ENCODE peak calls at places on chromosomes 13 and 19, in five cellular contexts. M is immature natural killer cell; K is stimulated activated CD8-positive, alpha-beta memory T cell treated with anti-CD3 and anti-CD28 coated beads, Interleukin-4, amount 100 ng/mL, for 4 hours; B is GM04504; G is K562. O is an unnamed sample.
A peak's percentile ranks its signal among the peaks of the same experiment; 100 is the strongest.

GRCh38 chr19:49567722-49568454 is 12.5 kb downstream of the NOSIP start:
- DNase-seq in G (peak; percentile 36), K (no peak), M (peak; percentile 83), B (no peak), O (no peak)

GRCh38 chr13:77034883-77035282 is 7.9 kb upstream of the FBXL3 start:
- DNase-seq in M (no peak), K (no peak), B (no peak), G (no peak), O (no peak)

GRCh38 chr13:52105841-52106240 is 23.0 kb downstream of the NEK5 start:
- DNase-seq in G (no peak), B (no peak), M (no peak), K (no peak), O (no peak)

GRCh38 chr13:33262997-33263396 is 22.6 kb downstream of the STARD13 start:
- DNase-seq in G (no peak), M (no peak), B (no peak), K (no peak), O (no peak)

GRCh38 chr19:8592231-8593009 is 15.2 kb upstream of the MYO1F start:
- DNase-seq in M (peak; percentile 97), B (no peak), G (peak; percentile 98), K (peak; percentile 84), O (peak; percentile 91)

GRCh38 chr19:17405250-17406038 is at the start of gene BST2:
- DNase-seq in M (peak; percentile 78), K (peak; percentile 27), G (peak; percentile 77), B (no peak), O (peak; percentile 24)

GRCh38 chr19:3765121-3765520 is 2.6 kb downstream of the MRPL54 start:
- DNase-seq in M (no peak), K (no peak), B (no peak), G (no peak), O (no peak)

GRCh38 chr19:47158367-47158791 is 27.7 kb downstream of the SAE1 start:
- DNase-seq in B (no peak), K (no peak), M (no peak), G (no peak), O (no peak)

GRCh38 chr19:40055832-40056504 is at the start of gene ZNF780B:
- DNase-seq in K (peak; percentile 47), B (peak; percentile 15), G (peak; percentile 43), M (peak; percentile 66), O (peak; percentile 61)

GRCh38 chr13:20053891-20054290 is 95.4 kb downstream of the ZMYM2 start:
- DNase-seq in K (no peak), M (no peak), G (no peak), B (no peak), O (no peak)